ENCODE peak calls at places on chromosomes 6 and 20, in nine cellular contexts. Q is cardiac fibroblast; V is AG09309; P is left ventricle myocardium inferior; S is endothelial cell; B is pons; C is left cardiac atrium; H is HTR-8/SVneo; G is stimulated activated CD8-positive, alpha-beta memory T cell treated with anti-CD3 and anti-CD28 coated beads, Interleukin-15, amount 100 ng/mL, for 4 hours. Y is an unnamed sample.

GRCh38 chr20:44641305-44641704 is 10.2 kb downstream of the ADA start:
- DNase-seq in Q (no peak), V (no peak), P (no peak), S (no peak), B (no peak), C (no peak), H (no peak), G (no peak), Y (no peak)

GRCh38 chr6:25192562-25192961 is 86.6 kb upstream of the CARMIL1 start:
- DNase-seq in Q (no peak), V (no peak), P (no peak), S (no peak), B (no peak), C (peak), H (no peak), G (no peak), Y (no peak)

GRCh38 chr20:46312075-46312944 is 4.0 kb upstream of the CDH22 start:
- DNase-seq in Q (no peak), V (no peak), P (no peak), S (peak), B (no peak), C (no peak), H (no peak), G (no peak), Y (peak)

GRCh38 chr6:18433059-18433458 is 45.9 kb downstream of the RNF144B start:
- DNase-seq in Q (no peak), V (no peak), P (no peak), S (no peak), B (no peak), C (no peak), H (no peak), G (no peak), Y (no peak)

GRCh38 chr6:136945626-136946235 is 23.6 kb downstream of the SLC35D3 start:
- DNase-seq in Q (no peak), V (no peak), P (no peak), S (no peak), B (no peak), C (no peak), H (no peak), G (no peak), Y (no peak)

GRCh38 chr6:11609324-11610071 is 71.9 kb downstream of the TMEM170B start:
- DNase-seq in Q (peak), V (peak), P (peak), S (peak), B (peak), C (peak), H (peak), G (no peak), Y (no peak)

GRCh38 chr6:36980876-36981619 is 4.9 kb downstream of the MTCH1 start:
- DNase-seq in Q (no peak), V (no peak), P (no peak), S (no peak), B (no peak), C (no peak), H (no peak), G (no peak), Y (peak)

GRCh38 chr6:47736083-47736700 is 37.8 kb downstream of the ADGRF4 start:
- DNase-seq in Q (peak), V (no peak), P (no peak), S (no peak), B (no peak), C (no peak), H (no peak), G (no peak), Y (no peak)

GRCh38 chr6:152293404-152293803 is 343.8 kb downstream of the SYNE1 start:
- DNase-seq in Q (no peak), V (no peak), P (peak), S (no peak), B (no peak), C (peak), H (no peak), G (no peak), Y (peak)

GRCh38 chr6:133130863-133131262 is 110.3 kb upstream of the EYA4 start:
- DNase-seq in Q (peak), V (no peak), P (peak), S (no peak), B (no peak), C (peak), H (peak), G (no peak), Y (no peak)

GRCh38 chr20:8790442-8791074 is 278.3 kb upstream of the PLCB4 start:
- DNase-seq in Q (peak), V (no peak), P (no peak), S (peak), B (peak), C (no peak), H (peak), G (no peak), Y (peak)

GRCh38 chr20:45781391-45781931 is 10.2 kb downstream of the WFDC3 start:
- DNase-seq in Q (peak), V (peak), P (no peak), S (no peak), B (no peak), C (no peak), H (peak), G (no peak), Y (no peak)

GRCh38 chr6:168043848-168044415 is 35.1 kb downstream of the FRMD1 start:
- DNase-seq in Q (no peak), V (no peak), P (no peak), S (no peak), B (no peak), C (no peak), H (no peak), G (no peak), Y (no peak)

GRCh38 chr6:147043994-147044477 is 160.2 kb upstream of the STXBP5 start:
- DNase-seq in Q (peak), V (no peak), P (no peak), S (no peak), B (no peak), C (no peak), H (no peak), G (no peak), Y (no peak)

GRCh38 chr6:8820313-8820712 is 385.0 kb upstream of the SLC35B3 start:
- DNase-seq in Q (no peak), V (no peak), P (no peak), S (no peak), B (no peak), C (no peak), H (no peak), G (no peak), Y (no peak)

GRCh38 chr20:39105551-39105950 is 143.4 kb downstream of the DHX35 start:
- DNase-seq in Q (no peak), V (no peak), P (no peak), S (no peak), B (no peak), C (no peak), H (no peak), G (no peak), Y (no peak)

GRCh38 chr6:144305985-144306384 is 20.9 kb downstream of the UTRN start:
- DNase-seq in Q (peak), V (no peak), P (no peak), S (no peak), B (no peak), C (no peak), H (no peak), G (no peak), Y (no peak)

GRCh38 chr20:57513199-57513598 is 11.7 kb downstream of the CTCFL start:
- DNase-seq in Q (peak), V (no peak), P (no peak), S (no peak), B (no peak), C (no peak), H (no peak), G (no peak), Y (no peak)

GRCh38 chr20:47610247-47610944 is 108.7 kb downstream of the NCOA3 start:
- DNase-seq in Q (peak), V (peak), P (no peak), S (no peak), B (peak), C (peak), H (peak), G (peak), Y (no peak)

GRCh38 chr6:30981942-30982772 is 1.4 kb upstream of the MUC21 start:
- DNase-seq in Q (peak), V (peak), P (no peak), S (peak), B (no peak), C (peak), H (peak), G (no peak), Y (no peak)

GRCh38 chr6:5403076-5403475 is 141.8 kb downstream of the FARS2 start:
- DNase-seq in Q (no peak), V (no peak), P (no peak), S (no peak), B (no peak), C (no peak), H (no peak), G (no peak), Y (no peak)

GRCh38 chr6:8830794-8831193 is 395.4 kb upstream of the SLC35B3 start:
- DNase-seq in Q (no peak), V (no peak), P (no peak), S (no peak), B (no peak), C (no peak), H (no peak), G (no peak), Y (no peak)

GRCh38 chr6:136923116-136923953 is 1.2 kb downstream of the SLC35D3 start:
- DNase-seq in Q (no peak), V (no peak), P (no peak), S (no peak), B (no peak), C (no peak), H (no peak), G (no peak), Y (no peak)

GRCh38 chr6:27031302-27031701 is 216.2 kb upstream of the PRSS16 start:
- DNase-seq in Q (peak), V (no peak), P (no peak), S (no peak), B (no peak), C (no peak), H (no peak), G (no peak), Y (no peak)

GRCh38 chr6:129699661-129700060 is 10.3 kb downstream of the ARHGAP18 start:
- DNase-seq in Q (no peak), V (no peak), P (no peak), S (no peak), B (no peak), C (no peak), H (no peak), G (no peak), Y (no peak)

GRCh38 chr20:17705916-17706315 is 6.2 kb downstream of the BANF2 start:
- DNase-seq in Q (no peak), V (no peak), P (no peak), S (no peak), B (no peak), C (no peak), H (no peak), G (no peak), Y (no peak)

GRCh38 chr20:18553746-18554145 is 13.5 kb upstream of the SMIM26 start:
- DNase-seq in Q (no peak), V (no peak), P (no peak), S (no peak), B (no peak), C (no peak), H (no peak), G (no peak), Y (no peak)